ENCODE peak calls at places on chromosomes 16 and 17, in seven cellular contexts. T is HCT116, R is SK-N-SH, W is K562, M is H1, L is GM12878, E is HepG2. A is an unnamed sample.

GRCh38 chr16:70642633-70643032 is 3.7 kb upstream of the IL34 start:
- DNase-seq in T (no peak), R (no peak), W (no peak), M (no peak), L (no peak), E (no peak), A (no peak)

GRCh38 chr16:9837481-9837880 is 344.7 kb downstream of the GRIN2A start:
- DNase-seq in T (no peak), R (no peak), W (no peak), M (no peak), L (no peak), E (no peak), A (no peak)

GRCh38 chr16:31253642-31254045 is 6.1 kb upstream of the ITGAM start:
- DNase-seq in T (no peak), R (no peak), W (peak), M (no peak), L (no peak), E (peak), A (no peak)

GRCh38 chr17:9021985-9022552 is 759 bp downstream of the NTN1 start:
- DNase-seq in T (no peak), R (peak), W (no peak), M (no peak), L (no peak), E (no peak), A (peak)

GRCh38 chr17:50584749-50585148 is 24.2 kb downstream of the CACNA1G start:
- DNase-seq in T (no peak), R (no peak), W (no peak), M (no peak), L (no peak), E (no peak), A (no peak)

GRCh38 chr17:28494445-28495188 is 11.5 kb upstream of the FOXN1 start:
- DNase-seq in T (peak), R (peak), W (peak), M (peak), L (no peak), E (peak), A (peak)

GRCh38 chr17:39755550-39756375 is 18.0 kb downstream of the GRB7 start:
- DNase-seq in T (no peak), R (no peak), W (no peak), M (no peak), L (peak), E (peak), A (no peak)

GRCh38 chr16:9176547-9177418 is 85.3 kb downstream of the HAPSTR1 start:
- DNase-seq in T (no peak), R (no peak), W (no peak), M (no peak), L (no peak), E (peak), A (no peak)

GRCh38 chr17:27241346-27241946 is 52.5 kb upstream of the WSB1 start:
- DNase-seq in T (peak), R (no peak), W (no peak), M (no peak), L (no peak), E (no peak), A (peak)

GRCh38 chr17:33889766-33890165 is 365.3 kb upstream of the CCL2 start:
- DNase-seq in T (no peak), R (no peak), W (no peak), M (no peak), L (no peak), E (no peak), A (no peak)

GRCh38 chr16:78987676-78988075 is 612.9 kb downstream of the MAF start:
- DNase-seq in T (no peak), R (no peak), W (no peak), M (no peak), L (no peak), E (peak), A (no peak)

GRCh38 chr17:75615301-75615700 is 17.9 kb upstream of the SMIM5 start:
- DNase-seq in T (no peak), R (no peak), W (peak), M (no peak), L (no peak), E (no peak), A (no peak)

GRCh38 chr16:22007509-22008214 is at the start of gene MOSMO:
- DNase-seq in T (no peak), R (peak), W (peak), M (no peak), L (no peak), E (peak), A (peak)

GRCh38 chr17:20955437-20956323 is 87.1 kb downstream of the USP22 start:
- DNase-seq in T (no peak), R (no peak), W (no peak), M (no peak), L (no peak), E (peak), A (no peak)

GRCh38 chr17:15298176-15298575 is 33.0 kb upstream of the PMP22 start:
- DNase-seq in T (no peak), R (no peak), W (no peak), M (no peak), L (no peak), E (no peak), A (no peak)

GRCh38 chr17:45432405-45433113 is at the start of gene ARHGAP27:
- DNase-seq in T (no peak), R (peak), W (no peak), M (no peak), L (no peak), E (no peak), A (no peak)

GRCh38 chr16:88700636-88701482 is 5.3 kb downstream of the RNF166 start:
- DNase-seq in T (no peak), R (no peak), W (peak), M (no peak), L (peak), E (peak), A (no peak)

GRCh38 chr17:3003401-3004149 is 59.8 kb downstream of the OR1D5 start:
- DNase-seq in T (no peak), R (no peak), W (no peak), M (no peak), L (peak), E (no peak), A (no peak)

GRCh38 chr16:59044616-59045015 is 310.5 kb upstream of the GOT2 start:
- DNase-seq in T (no peak), R (no peak), W (no peak), M (no peak), L (no peak), E (no peak), A (no peak)

GRCh38 chr16:12868169-12868568 is 33.2 kb upstream of the SHISA9 start:
- DNase-seq in T (no peak), R (no peak), W (no peak), M (no peak), L (no peak), E (no peak), A (no peak)

GRCh38 chr16:81697321-81697885 is 81.7 kb upstream of the PLCG2 start:
- DNase-seq in T (peak), R (peak), W (peak), M (peak), L (no peak), E (peak), A (peak)

GRCh38 chr17:76382803-76383644 is 1.4 kb upstream of the SPHK1 start:
- DNase-seq in T (no peak), R (peak), W (peak), M (no peak), L (no peak), E (peak), A (peak)

GRCh38 chr17:80262775-80263244 is 2.2 kb downstream of the RNF213 start:
- DNase-seq in T (no peak), R (no peak), W (no peak), M (no peak), L (no peak), E (no peak), A (no peak)

GRCh38 chr17:80263253-80264047 is 2.8 kb downstream of the RNF213 start:
- DNase-seq in T (no peak), R (peak), W (peak), M (no peak), L (peak), E (peak), A (no peak)

GRCh38 chr17:80264793-80265075 is 4.1 kb downstream of the RNF213 start:
- DNase-seq in T (no peak), R (no peak), W (no peak), M (no peak), L (no peak), E (no peak), A (no peak)

GRCh38 chr17:80265205-80266068 is 4.8 kb downstream of the RNF213 start:
- DNase-seq in T (no peak), R (no peak), W (no peak), M (no peak), L (peak), E (no peak), A (no peak)

GRCh38 chr17:80264048-80264792 is 3.6 kb downstream of the RNF213 start:
- DNase-seq in T (no peak), R (no peak), W (no peak), M (no peak), L (no peak), E (no peak), A (no peak)
- TF ChIP-seq JUND in T (no peak), R (no peak), W (no peak), M (no peak), L (no peak), E (no peak), A (no peak)

DNA sequence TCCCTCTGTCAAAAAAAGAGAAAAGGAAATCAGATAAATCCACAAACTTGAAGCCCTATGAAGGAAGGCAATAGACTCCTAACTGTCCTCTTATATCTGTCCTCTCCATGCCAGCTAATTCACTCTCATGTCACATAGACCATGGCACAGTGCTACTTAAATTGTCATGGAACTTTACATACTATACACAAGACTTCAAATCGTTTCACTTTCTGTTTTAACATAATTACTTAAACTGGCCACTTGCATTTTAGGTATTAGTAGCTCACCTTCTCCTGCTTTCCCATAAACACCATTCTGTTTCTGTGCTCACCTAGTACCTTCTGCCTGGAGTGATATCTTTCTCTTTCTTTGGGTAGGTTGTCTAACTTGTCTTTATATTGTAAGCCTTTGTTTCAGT is 816.7 kb upstream of the KIF2B start:
- DNase-seq in T (no peak), R (no peak), W (no peak), M (no peak), L (no peak), E (no peak), A (no peak)
- TF ChIP-seq JUND in T (no peak), R (no peak), W (no peak), M (no peak), L (no peak), E (no peak), A (no peak)

DNA sequence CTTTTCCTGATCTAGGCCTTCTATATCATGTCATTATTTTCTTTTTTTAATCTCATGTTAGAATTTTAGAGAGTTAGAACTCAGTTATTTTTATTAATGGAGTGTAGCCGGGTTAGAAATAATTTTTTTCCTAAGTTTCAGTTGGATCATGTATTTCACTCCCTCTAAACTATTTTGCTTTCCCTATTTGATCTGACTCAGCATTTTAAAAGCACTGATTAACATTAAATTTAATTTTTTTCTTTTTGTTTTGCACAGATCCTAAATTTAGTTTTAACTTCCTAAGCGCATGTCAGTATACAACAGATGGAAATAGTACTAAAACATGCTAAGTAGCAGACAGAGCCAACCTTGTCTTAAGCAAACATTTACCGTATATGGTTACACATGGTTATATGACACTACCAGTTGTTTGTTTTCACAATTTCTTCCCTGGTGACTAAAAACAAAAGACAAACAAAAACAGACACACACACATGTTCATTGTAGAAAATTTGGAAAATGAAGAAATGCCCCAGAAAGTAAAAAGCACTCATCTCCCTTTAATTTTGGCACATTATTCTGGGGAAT is 33.6 kb upstream of the RAB11FIP4 start:
- DNase-seq in T (no peak), R (no peak), W (no peak), M (no peak), L (no peak), E (no peak), A (no peak)
- TF ChIP-seq JUND in T (no peak), R (no peak), W (no peak), M (no peak), L (no peak), E (no peak), A (no peak)

GRCh38 chr16:64453643-64454042 is 668.2 kb downstream of the CDH11 start:
- DNase-seq in T (no peak), R (no peak), W (no peak), M (no peak), L (no peak), E (no peak), A (no peak)
- TF ChIP-seq JUND in T (no peak), R (no peak), W (no peak), M (no peak), L (no peak), E (no peak), A (no peak)

DNA sequence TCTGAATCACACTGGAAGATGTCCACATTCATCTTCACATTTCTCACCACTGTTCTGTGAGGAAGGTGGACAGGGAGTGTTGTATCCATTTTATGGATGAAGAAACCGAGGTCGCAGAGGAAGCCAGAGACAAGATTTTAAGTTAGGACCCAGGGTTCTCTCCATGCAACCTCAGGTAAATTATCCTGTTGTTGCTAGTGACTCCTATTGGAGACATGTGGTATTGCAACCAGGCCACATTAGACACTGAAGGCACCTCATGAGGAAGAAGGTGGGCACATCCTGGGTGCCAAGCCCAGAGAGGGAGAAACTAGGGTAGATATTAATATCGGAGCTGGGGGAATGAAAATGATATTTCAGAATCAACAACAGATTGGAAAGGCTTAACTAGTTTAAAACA is 8.5 kb upstream of the WNT9B start:
- DNase-seq in T (peak), R (no peak), W (no peak), M (no peak), L (no peak), E (no peak), A (no peak)
- TF ChIP-seq JUND in T (no peak), R (no peak), W (no peak), M (no peak), L (no peak), E (no peak), A (no peak)

GRCh38 chr17:78935419-78936323 is 10.5 kb upstream of the TIMP2 start:
- DNase-seq in T (no peak), R (peak), W (peak), M (no peak), L (no peak), E (no peak), A (no peak)
- TF ChIP-seq JUND in T (no peak), R (peak), W (no peak), M (no peak), L (no peak), E (no peak), A (no peak)

GRCh38 chr17:60223456-60223855 is 73.7 kb downstream of the CA4 start:
- DNase-seq in T (no peak), R (no peak), W (no peak), M (no peak), L (no peak), E (no peak), A (no peak)
- TF ChIP-seq JUND in T (no peak), R (no peak), W (no peak), M (no peak), L (no peak), E (no peak), A (no peak)

GRCh38 chr16:606656-607307 is 16.9 kb downstream of the RAB40C start:
- DNase-seq in T (no peak), R (no peak), W (no peak), M (no peak), L (no peak), E (no peak), A (no peak)

GRCh38 chr16:609316-609715 is 19.4 kb downstream of the RAB40C start:
- DNase-seq in T (no peak), R (no peak), W (no peak), M (no peak), L (no peak), E (no peak), A (no peak)

GRCh38 chr16:610513-611381 is 20.0 kb upstream of the WFIKKN1 start:
- DNase-seq in T (no peak), R (peak), W (no peak), M (no peak), L (no peak), E (peak), A (no peak)

GRCh38 chr16:609984-610383 is 20.1 kb downstream of the RAB40C start:
- DNase-seq in T (no peak), R (no peak), W (no peak), M (no peak), L (no peak), E (no peak), A (no peak)

DNA sequence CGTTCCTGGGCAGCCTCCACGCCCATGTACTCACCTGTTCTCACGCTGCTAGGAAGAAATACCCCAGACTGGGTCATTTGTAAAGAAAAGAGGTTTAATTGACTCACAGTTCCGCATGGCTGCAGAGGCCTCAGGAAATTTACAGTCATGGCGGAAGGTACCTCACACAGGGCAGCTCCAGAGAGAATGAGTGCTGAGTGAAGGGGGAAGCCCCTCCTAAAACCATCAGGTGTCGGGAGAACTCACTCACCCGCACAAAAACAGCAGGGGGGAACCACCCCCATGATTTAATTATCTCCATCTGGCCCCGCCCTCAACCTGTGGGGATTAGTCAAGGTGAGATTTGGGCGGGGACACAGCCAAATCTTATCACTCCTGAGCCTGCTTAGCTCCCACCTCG is 18.2 kb downstream of the RAB40C start:
- DNase-seq in T (no peak), R (no peak), W (no peak), M (no peak), L (no peak), E (no peak), A (no peak)
- TF ChIP-seq JUND in T (no peak), R (no peak), W (no peak), M (no peak), L (no peak), E (no peak), A (no peak)

GRCh38 chr16:87125206-87126155 is 191.7 kb downstream of the C16orf95 start:
- DNase-seq in T (no peak), R (no peak), W (no peak), M (no peak), L (no peak), E (no peak), A (no peak)
- TF ChIP-seq JUND in T (no peak), R (no peak), W (no peak), M (no peak), L (no peak), E (no peak), A (no peak)

GRCh38 chr17:56185905-56186783 is 32.9 kb downstream of the ANKFN1 start:
- DNase-seq in T (no peak), R (no peak), W (no peak), M (no peak), L (no peak), E (no peak), A (no peak)
- TF ChIP-seq JUND in T (no peak), R (peak), W (no peak), M (no peak), L (no peak), E (no peak), A (no peak)